ENCODE peak calls at places on chromosomes 7 and 10, in nine cellular contexts. M is sigmoid colon; O is HFFc6; J is T-helper 9 cell; U is effector CD4-positive, alpha-beta T cell; N is NCI-H1436; K is NCI-H2171 treated with DMSO at 0.1 percent for 48 hours; G is activated naive CD4-positive, alpha-beta T cell; F is effector memory CD8-positive, alpha-beta T cell. Z is an unnamed sample.

GRCh38 chr10:88743999-88744398 is 15.8 kb upstream of the LIPN start:
- DNase-seq in N (no peak), J (no peak), O (no peak), U (no peak), K (no peak), F (no peak), G (no peak), M (no peak), Z (no peak)

GRCh38 chr7:14639801-14640200 is 262.8 kb downstream of the DGKB start:
- DNase-seq in M (no peak), O (no peak), G (no peak), J (no peak), K (no peak), U (no peak), N (no peak), F (no peak), Z (no peak)

GRCh38 chr10:24603333-24603732 is 120.4 kb downstream of the ARHGAP21 start:
- DNase-seq in M (no peak), U (no peak), N (no peak), O (peak), J (no peak), F (no peak), G (no peak), K (no peak), Z (peak)

GRCh38 chr10:70763567-70763966 is 21.6 kb downstream of the TBATA start:
- DNase-seq in U (no peak), G (no peak), F (no peak), N (no peak), J (no peak), M (peak), O (no peak), K (no peak), Z (no peak)

GRCh38 chr10:73768881-73769280 is 13.0 kb upstream of the CHCHD1 start:
- DNase-seq in F (peak), J (peak), G (peak), U (peak), M (peak), N (no peak), O (no peak), K (no peak), Z (no peak)

GRCh38 chr10:75959912-75960311 is 528.5 kb downstream of the LRMDA start:
- DNase-seq in F (no peak), O (no peak), G (no peak), N (no peak), J (no peak), U (no peak), M (no peak), K (no peak), Z (no peak)

GRCh38 chr10:71213127-71213616 is 802 bp downstream of the UNC5B start:
- DNase-seq in U (no peak), N (peak), F (no peak), G (no peak), K (peak), M (peak), J (no peak), O (peak), Z (peak)

GRCh38 chr7:136997735-136998134 is 129.3 kb downstream of the CHRM2 start:
- DNase-seq in N (no peak), J (no peak), M (no peak), F (no peak), K (no peak), U (no peak), G (no peak), O (no peak), Z (no peak)

GRCh38 chr10:97261188-97261587 is 31.2 kb downstream of the ARHGAP19 start:
- DNase-seq in M (no peak), J (no peak), K (no peak), G (no peak), U (no peak), F (no peak), N (no peak), O (no peak), Z (no peak)

GRCh38 chr7:117036836-117037235 is 83.5 kb downstream of the ST7 start:
- DNase-seq in J (no peak), G (no peak), F (no peak), U (no peak), O (no peak), M (no peak), N (no peak), K (no peak), Z (no peak)

GRCh38 chr10:20957744-20958143 is 60.6 kb upstream of the NEBL start:
- DNase-seq in M (no peak), U (no peak), O (no peak), G (no peak), F (no peak), J (no peak), K (no peak), N (no peak), Z (no peak)

GRCh38 chr7:71612892-71613291 is 480.9 kb downstream of the GALNT17 start:
- DNase-seq in J (no peak), U (no peak), K (peak), M (no peak), O (no peak), N (no peak), F (no peak), G (no peak), Z (no peak)

GRCh38 chr10:43221419-43222293 is 45.2 kb downstream of the RASGEF1A start:
- DNase-seq in J (no peak), N (no peak), G (no peak), U (peak), M (peak), F (no peak), O (no peak), K (no peak), Z (no peak)

GRCh38 chr7:112448891-112449290 is 1.4 kb upstream of the IFRD1 start:
- DNase-seq in K (no peak), M (no peak), J (no peak), F (no peak), G (no peak), O (no peak), N (no peak), U (no peak), Z (no peak)

GRCh38 chr10:123862421-123863188 is 29.0 kb downstream of the CPXM2 start:
- DNase-seq in U (no peak), O (peak), K (peak), J (no peak), F (no peak), G (no peak), M (no peak), N (no peak), Z (no peak)

GRCh38 chr7:138935438-138936079 is 45.6 kb downstream of the KIAA1549 start:
- DNase-seq in U (no peak), K (peak), M (no peak), J (no peak), F (no peak), N (peak), G (no peak), O (peak), Z (peak)

GRCh38 chr10:33252794-33253203 is 81.7 kb downstream of the NRP1 start:
- DNase-seq in K (no peak), M (no peak), F (no peak), N (no peak), J (no peak), G (no peak), O (peak), U (no peak), Z (peak)

GRCh38 chr7:111690364-111691111 is 128.2 kb upstream of the IMMP2L start:
- DNase-seq in M (no peak), F (no peak), G (no peak), N (no peak), K (peak), O (no peak), U (no peak), J (no peak), Z (no peak)

GRCh38 chr10:68550747-68551411 is 9.3 kb upstream of the TET1 start:
- DNase-seq in N (peak), M (no peak), O (peak), K (peak), J (no peak), G (no peak), F (peak), U (no peak), Z (peak)

Z was measured in kidney glomerular epithelial cell.